ENCODE peak calls at places on chromosomes 11 and 22, in seven cellular contexts. One of them, this sample, is unnamed.

GRCh38 chr11:19734171-19734570 is 21.5 kb downstream of the NAV2 start:
- DNase-seq in H1: no peak
- DNase-seq in H9: no peak
- DNase-seq in neuronal stem cell: no peak
- DNase-seq in trophoblast cell: no peak
- DNase-seq in IMR-90: peak; percentile 31
- DNase-seq in mesenchymal stem cell: no peak
- DNase-seq in this sample: no peak

GRCh38 chr11:17414317-17414737 is 25.9 kb upstream of the KCNJ11 start:
- DNase-seq in trophoblast cell: no peak
- DNase-seq in H9: no peak
- DNase-seq in neuronal stem cell: no peak
- DNase-seq in IMR-90: no peak
- DNase-seq in mesenchymal stem cell: no peak
- DNase-seq in H1: no peak
- DNase-seq in this sample: no peak

GRCh38 chr11:31655483-31655882 is 145.9 kb downstream of the ELP4 start:
- DNase-seq in mesenchymal stem cell: peak; percentile 41
- DNase-seq in H9: no peak
- DNase-seq in trophoblast cell: no peak
- DNase-seq in neuronal stem cell: no peak
- DNase-seq in IMR-90: peak; percentile 85
- DNase-seq in H1: no peak
- DNase-seq in this sample: peak; percentile 29

GRCh38 chr11:91257593-91258170 is 966.9 kb upstream of the FAT3 start:
- DNase-seq in neuronal stem cell: no peak
- DNase-seq in trophoblast cell: no peak
- DNase-seq in IMR-90: no peak
- DNase-seq in H9: no peak
- DNase-seq in H1: no peak
- DNase-seq in mesenchymal stem cell: no peak
- DNase-seq in this sample: no peak

GRCh38 chr11:2313051-2313951 is 11.5 kb downstream of the TSPAN32 start:
- DNase-seq in H1: no peak
- DNase-seq in H9: no peak
- DNase-seq in IMR-90: no peak
- DNase-seq in mesenchymal stem cell: no peak
- DNase-seq in trophoblast cell: no peak
- DNase-seq in neuronal stem cell: no peak
- DNase-seq in this sample: no peak

GRCh38 chr22:36730176-36730858 is 26.8 kb upstream of the CACNG2 start:
- DNase-seq in trophoblast cell: no peak
- DNase-seq in H1: no peak
- DNase-seq in neuronal stem cell: no peak
- DNase-seq in IMR-90: no peak
- DNase-seq in H9: peak; percentile 16
- DNase-seq in mesenchymal stem cell: no peak
- DNase-seq in this sample: no peak

GRCh38 chr11:107931206-107931605 is 3.0 kb downstream of the RAB39A start:
- DNase-seq in mesenchymal stem cell: no peak
- DNase-seq in H1: no peak
- DNase-seq in H9: no peak
- DNase-seq in neuronal stem cell: no peak
- DNase-seq in IMR-90: no peak
- DNase-seq in trophoblast cell: no peak
- DNase-seq in this sample: no peak

GRCh38 chr11:34650528-34650927 is 29.6 kb downstream of the EHF start:
- DNase-seq in H1: no peak
- DNase-seq in neuronal stem cell: no peak
- DNase-seq in H9: no peak
- DNase-seq in mesenchymal stem cell: no peak
- DNase-seq in IMR-90: peak; percentile 22
- DNase-seq in trophoblast cell: no peak
- DNase-seq in this sample: no peak

GRCh38 chr22:45871721-45872120 is 105.2 kb downstream of the WNT7B start:
- DNase-seq in H9: no peak
- DNase-seq in trophoblast cell: no peak
- DNase-seq in mesenchymal stem cell: no peak
- DNase-seq in neuronal stem cell: no peak
- DNase-seq in IMR-90: no peak
- DNase-seq in H1: no peak
- DNase-seq in this sample: no peak

GRCh38 chr11:111512296-111513239 is at the start of gene BTG4:
- DNase-seq in H9: peak; percentile 56
- DNase-seq in IMR-90: no peak
- DNase-seq in H1: peak; percentile 65
- DNase-seq in mesenchymal stem cell: peak; percentile 51
- DNase-seq in trophoblast cell: peak; percentile 62
- DNase-seq in neuronal stem cell: no peak
- DNase-seq in this sample: peak; percentile 67

GRCh38 chr11:74860743-74861142 is 88.1 kb downstream of the XRRA1 start:
- DNase-seq in IMR-90: no peak
- DNase-seq in H1: no peak
- DNase-seq in neuronal stem cell: no peak
- DNase-seq in mesenchymal stem cell: no peak
- DNase-seq in H9: no peak
- DNase-seq in trophoblast cell: no peak
- DNase-seq in this sample: peak; percentile 13

GRCh38 chr11:124193221-124193945 is 10.2 kb downstream of the OR10D3 start:
- DNase-seq in trophoblast cell: no peak
- DNase-seq in H9: no peak
- DNase-seq in mesenchymal stem cell: no peak
- DNase-seq in IMR-90: no peak
- DNase-seq in H1: no peak
- DNase-seq in neuronal stem cell: no peak
- DNase-seq in this sample: no peak

GRCh38 chr11:4041731-4042391 is 52.7 kb upstream of the RRM1 start:
- DNase-seq in mesenchymal stem cell: no peak
- DNase-seq in H1: no peak
- DNase-seq in H9: no peak
- DNase-seq in trophoblast cell: no peak
- DNase-seq in neuronal stem cell: no peak
- DNase-seq in IMR-90: peak; percentile 31
- DNase-seq in this sample: peak; percentile 78

GRCh38 chr22:35703861-35704584 is 13.6 kb upstream of the APOL5 start:
- DNase-seq in neuronal stem cell: no peak
- DNase-seq in mesenchymal stem cell: peak; percentile 18
- DNase-seq in H9: no peak
- DNase-seq in trophoblast cell: no peak
- DNase-seq in IMR-90: peak; percentile 6
- DNase-seq in H1: no peak
- DNase-seq in this sample: no peak

GRCh38 chr11:123450593-123450992 is 20.5 kb downstream of the GRAMD1B start:
- DNase-seq in IMR-90: peak; percentile 91
- DNase-seq in neuronal stem cell: no peak
- DNase-seq in H1: no peak
- DNase-seq in mesenchymal stem cell: no peak
- DNase-seq in H9: no peak
- DNase-seq in trophoblast cell: no peak
- DNase-seq in this sample: no peak

GRCh38 chr11:7690648-7691047 is 15.6 kb downstream of the OVCH2 start:
- DNase-seq in IMR-90: no peak
- DNase-seq in neuronal stem cell: no peak
- DNase-seq in mesenchymal stem cell: no peak
- DNase-seq in trophoblast cell: no peak
- DNase-seq in H9: no peak
- DNase-seq in H1: no peak
- DNase-seq in this sample: no peak

GRCh38 chr11:7689239-7689638 is 15.9 kb upstream of the CYB5R2 start:
- DNase-seq in H9: no peak
- DNase-seq in mesenchymal stem cell: no peak
- DNase-seq in H1: no peak
- DNase-seq in neuronal stem cell: no peak
- DNase-seq in trophoblast cell: peak; percentile 54
- DNase-seq in IMR-90: no peak
- DNase-seq in this sample: no peak

GRCh38 chr11:7694953-7695271 is 11.4 kb downstream of the OVCH2 start:
- DNase-seq in H1: no peak
- DNase-seq in mesenchymal stem cell: no peak
- DNase-seq in IMR-90: no peak
- DNase-seq in H9: no peak
- DNase-seq in neuronal stem cell: no peak
- DNase-seq in trophoblast cell: no peak
- DNase-seq in this sample: no peak

GRCh38 chr11:7688238-7688826 is 15.0 kb upstream of the CYB5R2 start:
- DNase-seq in trophoblast cell: peak; percentile 31
- DNase-seq in neuronal stem cell: no peak
- DNase-seq in IMR-90: peak; percentile 31
- DNase-seq in H9: no peak
- DNase-seq in H1: no peak
- DNase-seq in mesenchymal stem cell: peak; percentile 51
- DNase-seq in this sample: peak; percentile 65

DNA sequence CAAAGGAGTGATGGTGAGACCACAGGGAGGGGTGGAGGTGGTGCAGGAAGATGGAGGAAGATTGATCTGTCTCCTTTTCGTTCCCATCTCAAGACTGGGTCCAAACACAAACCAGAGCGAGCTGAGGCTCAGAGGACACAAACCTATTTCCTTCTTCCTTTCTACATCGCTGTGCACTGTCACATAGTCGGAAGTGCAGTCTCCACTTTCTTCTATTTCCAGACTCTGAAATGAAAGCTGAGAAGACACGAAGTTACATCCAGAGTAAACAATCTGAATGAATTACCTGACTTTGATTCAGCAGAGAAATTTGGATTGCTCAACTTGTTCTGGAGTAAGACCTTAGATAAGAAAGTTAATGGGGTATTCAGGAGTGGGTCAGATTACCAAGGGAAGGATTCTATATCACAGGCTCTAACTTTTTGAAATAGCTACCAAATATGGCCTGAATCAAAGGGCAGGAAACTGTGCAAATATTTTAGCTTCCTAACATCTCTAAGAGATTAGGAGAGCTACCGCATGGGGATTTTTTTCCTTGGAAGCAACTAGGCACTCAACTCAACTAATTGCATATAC is 14.4 kb downstream of the OVCH2 start:
- DNase-seq in neuronal stem cell: no peak
- DNase-seq in IMR-90: peak; percentile 13
- DNase-seq in H9: no peak
- DNase-seq in H1: no peak
- DNase-seq in mesenchymal stem cell: no peak
- DNase-seq in trophoblast cell: peak; percentile 29
- DNase-seq in this sample: no peak
- H2BK5ac ChIP-seq in neuronal stem cell: no peak overlapping the region
- H2BK5ac ChIP-seq in IMR-90: no peak overlapping the region
- H2BK5ac ChIP-seq in H9: no peak overlapping the region
- H2BK5ac ChIP-seq in H1: no peak overlapping the region
- H2BK5ac ChIP-seq in mesenchymal stem cell: no peak overlapping the region
- H2BK5ac ChIP-seq in trophoblast cell: no peak overlapping the region
- H2BK5ac ChIP-seq in this sample: no peak overlapping the region

GRCh38 chr11:28965824-28966223 is 857.6 kb downstream of the METTL15 start:
- DNase-seq in H9: no peak
- DNase-seq in H1: no peak
- DNase-seq in mesenchymal stem cell: no peak
- DNase-seq in trophoblast cell: no peak
- DNase-seq in neuronal stem cell: no peak
- DNase-seq in IMR-90: no peak
- DNase-seq in this sample: no peak

GRCh38 chr11:28966951-28967350 is 858.8 kb downstream of the METTL15 start:
- DNase-seq in H1: no peak
- DNase-seq in trophoblast cell: no peak
- DNase-seq in H9: no peak
- DNase-seq in mesenchymal stem cell: no peak
- DNase-seq in neuronal stem cell: no peak
- DNase-seq in IMR-90: peak; percentile 55
- DNase-seq in this sample: no peak

GRCh38 chr11:28962492-28962891 is 854.3 kb downstream of the METTL15 start:
- DNase-seq in H1: no peak
- DNase-seq in neuronal stem cell: no peak
- DNase-seq in mesenchymal stem cell: no peak
- DNase-seq in H9: no peak
- DNase-seq in IMR-90: no peak
- DNase-seq in trophoblast cell: no peak
- DNase-seq in this sample: no peak

GRCh38 chr11:28963189-28963588 is 855.0 kb downstream of the METTL15 start:
- DNase-seq in H1: no peak
- DNase-seq in trophoblast cell: peak; percentile 7
- DNase-seq in IMR-90: peak; percentile 83
- DNase-seq in H9: no peak
- DNase-seq in neuronal stem cell: no peak
- DNase-seq in mesenchymal stem cell: peak; percentile 41
- DNase-seq in this sample: no peak

GRCh38 chr11:28964811-28965210 is 856.6 kb downstream of the METTL15 start:
- DNase-seq in trophoblast cell: no peak
- DNase-seq in mesenchymal stem cell: no peak
- DNase-seq in neuronal stem cell: no peak
- DNase-seq in H1: no peak
- DNase-seq in H9: no peak
- DNase-seq in IMR-90: peak; percentile 66
- DNase-seq in this sample: no peak
- H2BK5ac ChIP-seq in trophoblast cell: no peak overlapping the region
- H2BK5ac ChIP-seq in mesenchymal stem cell: no peak overlapping the region
- H2BK5ac ChIP-seq in neuronal stem cell: no peak overlapping the region
- H2BK5ac ChIP-seq in H1: no peak overlapping the region
- H2BK5ac ChIP-seq in H9: no peak overlapping the region
- H2BK5ac ChIP-seq in IMR-90: peak overlapping the region; percentile 96
- H2BK5ac ChIP-seq in this sample: no peak overlapping the region

DNA sequence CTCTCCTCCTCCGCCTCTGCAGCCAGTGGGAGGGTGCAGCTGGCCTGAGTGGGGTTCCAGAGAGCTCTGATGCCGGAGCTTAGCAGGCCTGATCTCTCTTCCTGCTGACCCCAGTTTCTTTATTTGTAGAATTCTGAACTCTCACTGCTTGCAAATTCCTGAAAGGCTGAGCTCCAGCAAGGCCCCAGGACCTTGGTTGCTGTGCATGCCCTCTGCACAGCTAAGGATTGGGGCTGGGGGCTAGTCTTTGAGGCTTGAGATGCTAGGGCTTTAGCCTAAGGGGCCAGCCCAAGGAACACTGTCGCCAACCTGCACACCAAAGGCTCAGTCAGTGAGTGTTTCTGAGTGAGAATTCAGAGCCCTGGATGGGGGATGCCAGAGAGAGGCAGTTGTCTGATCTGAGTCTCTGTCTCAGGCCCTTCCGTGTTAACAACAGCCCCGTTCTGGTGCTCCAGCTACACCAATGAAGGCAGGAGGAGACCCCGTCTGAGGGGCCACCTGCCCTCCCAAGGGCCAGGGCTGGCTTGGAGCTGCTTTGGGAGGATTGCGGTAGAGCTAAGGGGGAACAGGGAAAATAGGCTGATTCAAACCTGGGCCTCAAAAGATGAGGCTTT is 106.0 kb upstream of the LMO1 start:
- DNase-seq in H1: no peak
- DNase-seq in trophoblast cell: no peak
- DNase-seq in H9: no peak
- DNase-seq in mesenchymal stem cell: no peak
- DNase-seq in IMR-90: no peak
- DNase-seq in neuronal stem cell: no peak
- DNase-seq in this sample: no peak
- H2BK5ac ChIP-seq in H1: no peak overlapping the region
- H2BK5ac ChIP-seq in trophoblast cell: no peak overlapping the region
- H2BK5ac ChIP-seq in H9: no peak overlapping the region
- H2BK5ac ChIP-seq in mesenchymal stem cell: no peak overlapping the region
- H2BK5ac ChIP-seq in IMR-90: no peak overlapping the region
- H2BK5ac ChIP-seq in neuronal stem cell: no peak overlapping the region
- H2BK5ac ChIP-seq in this sample: no peak overlapping the region

DNA sequence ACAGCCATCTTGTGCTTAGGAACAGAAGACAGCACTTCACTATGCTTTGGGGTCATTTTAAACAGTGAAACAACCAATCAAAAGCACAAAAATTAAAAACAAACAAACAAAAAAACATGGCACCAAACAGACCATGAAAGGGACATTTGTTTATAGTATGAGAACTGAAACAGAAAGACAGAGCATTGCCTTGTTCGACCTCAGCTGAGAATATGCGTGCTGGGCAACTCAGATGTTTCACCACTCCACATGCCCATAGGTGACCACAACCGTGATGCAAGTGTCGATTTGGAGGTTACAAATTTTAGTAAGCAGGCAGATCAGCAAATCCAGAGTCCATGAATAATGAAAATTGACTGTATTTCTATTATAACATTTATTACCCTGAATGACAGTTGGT is 30.0 kb downstream of the NNMT start:
- DNase-seq in IMR-90: no peak
- DNase-seq in H9: no peak
- DNase-seq in mesenchymal stem cell: no peak
- DNase-seq in H1: no peak
- DNase-seq in trophoblast cell: no peak
- DNase-seq in neuronal stem cell: no peak
- DNase-seq in this sample: no peak
- H2BK5ac ChIP-seq in IMR-90: no peak overlapping the region
- H2BK5ac ChIP-seq in H9: no peak overlapping the region
- H2BK5ac ChIP-seq in mesenchymal stem cell: no peak overlapping the region
- H2BK5ac ChIP-seq in H1: no peak overlapping the region
- H2BK5ac ChIP-seq in trophoblast cell: no peak overlapping the region
- H2BK5ac ChIP-seq in neuronal stem cell: no peak overlapping the region
- H2BK5ac ChIP-seq in this sample: no peak overlapping the region

This sample was measured in mesendoderm.